ENCODE peak calls at places on chromosomes 7 and 10, in ten cellular contexts. F, O, L, N, J, Y, X, Q, A and K are unnamed samples. For H3K36me3, the result is how much of the 10 kb centered on the place peaks cover.

GRCh38 chr10:88913803-88914202 is 33.8 kb downstream of the STAMBPL1 start:
- DNase-seq in F (no peak), O (no peak), L (no peak), N (no peak), J (no peak), Y (no peak), X (no peak), Q (no peak), A (no peak), K (no peak)

GRCh38 chr7:116552616-116553015 is 27.8 kb downstream of the CAV1 start:
- DNase-seq in F (no peak), O (no peak), L (no peak), N (no peak), J (no peak), Y (no peak), X (peak), Q (no peak), A (no peak), K (no peak)

GRCh38 chr7:44884553-44885393 is 557 bp downstream of the PURB start:
- DNase-seq in F (peak), O (no peak), L (peak), N (peak), J (peak), Y (peak), X (peak), Q (peak), A (peak), K (peak)

GRCh38 chr10:24884316-24884715 is 68.1 kb downstream of the PRTFDC1 start:
- DNase-seq in F (no peak), O (no peak), L (no peak), N (no peak), J (no peak), Y (no peak), X (no peak), Q (no peak), A (no peak), K (no peak)

GRCh38 chr10:112872728-112873127 is 77.3 kb upstream of the TCF7L2 start:
- DNase-seq in F (no peak), O (no peak), L (no peak), N (no peak), J (no peak), Y (no peak), X (no peak), Q (no peak), A (no peak), K (no peak)

GRCh38 chr7:39271386-39271785 is 293.7 kb downstream of the POU6F2 start:
- DNase-seq in F (no peak), O (no peak), L (no peak), N (peak), J (peak), Y (peak), X (no peak), Q (no peak), A (no peak), K (peak)

GRCh38 chr10:133258066-133258817 is 18.4 kb downstream of the ADAM8 start:
- DNase-seq in F (no peak), O (no peak), L (no peak), N (peak), J (peak), Y (peak), X (no peak), Q (peak), A (no peak), K (peak)

GRCh38 chr10:78567680-78568453 is 500.9 kb upstream of the ZMIZ1 start:
- DNase-seq in F (no peak), O (peak), L (no peak), N (no peak), J (no peak), Y (no peak), X (no peak), Q (no peak), A (no peak), K (no peak)

GRCh38 chr7:36962367-36962766 is 238.1 kb upstream of the AOAH start:
- DNase-seq in F (no peak), O (no peak), L (no peak), N (no peak), J (no peak), Y (no peak), X (no peak), Q (no peak), A (no peak), K (no peak)

GRCh38 chr10:72727128-72727527 is 35.2 kb downstream of the MCU start:
- DNase-seq in F (no peak), O (no peak), L (no peak), N (no peak), J (no peak), Y (no peak), X (no peak), Q (no peak), A (no peak), K (no peak)

GRCh38 chr10:110481948-110482347 is 15.8 kb upstream of the DUSP5 start:
- DNase-seq in F (no peak), O (peak), L (no peak), N (no peak), J (no peak), Y (no peak), X (no peak), Q (no peak), A (no peak), K (no peak)

GRCh38 chr7:93390660-93391059 is 158.5 kb downstream of the VPS50 start:
- DNase-seq in F (no peak), O (no peak), L (no peak), N (no peak), J (no peak), Y (no peak), X (no peak), Q (no peak), A (no peak), K (no peak)

GRCh38 chr10:92544296-92544695 is 29.6 kb downstream of the IDE start:
- DNase-seq in F (no peak), O (no peak), L (no peak), N (no peak), J (no peak), Y (no peak), X (peak), Q (no peak), A (no peak), K (no peak)

GRCh38 chr7:137418841-137419240 is 75.3 kb upstream of the PTN start:
- DNase-seq in F (no peak), O (no peak), L (no peak), N (no peak), J (no peak), Y (no peak), X (no peak), Q (no peak), A (no peak), K (no peak)

GRCh38 chr10:47354162-47354561 is 6.0 kb downstream of the RBP3 start:
- DNase-seq in F (no peak), O (peak), L (no peak), N (no peak), J (no peak), Y (no peak), X (peak), Q (no peak), A (no peak), K (no peak)

GRCh38 chr10:98380493-98381339 is 34.3 kb downstream of the PYROXD2 start:
- DNase-seq in F (no peak), O (no peak), L (no peak), N (no peak), J (no peak), Y (no peak), X (peak), Q (no peak), A (no peak), K (no peak)
- H3K36me3 ChIP-seq in F (under half), O (under half), L (under half), N (under half), J (under half), Y (under half), X (under half), Q (under half), A (under half), K (under half)

GRCh38 chr10:561721-562120 is 127.7 kb downstream of the DIP2C start:
- DNase-seq in F (no peak), O (no peak), L (no peak), N (no peak), J (no peak), Y (no peak), X (no peak), Q (no peak), A (no peak), K (no peak)
- TF ChIP-seq POLR2A in F (no peak), O (no peak), L (no peak), N (no peak), J (no peak), Y (no peak), X (no peak), Q (no peak), A (no peak), K (no peak)

DNA sequence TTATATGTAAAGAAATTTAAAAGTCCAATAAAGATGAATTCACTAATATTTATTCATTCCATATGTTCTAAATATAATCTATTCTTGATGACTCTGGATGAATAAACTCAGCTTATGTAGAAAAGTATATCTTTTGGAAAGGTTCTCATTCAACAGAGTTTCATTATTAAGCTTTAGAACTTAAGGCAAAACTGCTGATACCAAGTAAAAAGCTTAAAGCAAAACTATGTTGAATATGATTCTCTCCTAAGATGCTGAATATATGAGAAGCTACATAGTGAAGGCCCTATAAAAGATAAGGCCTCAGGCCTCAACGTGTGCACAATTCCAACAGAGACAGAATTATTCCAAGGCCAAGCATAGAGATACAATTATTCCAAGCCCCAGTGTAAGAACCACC is 30.8 kb downstream of the ZNF800 start:
- DNase-seq in F (no peak), O (no peak), L (no peak), N (no peak), J (no peak), Y (no peak), X (no peak), Q (no peak), A (no peak), K (no peak)
- H3K36me3 ChIP-seq in F (under half), O (under half), L (under half), N (under half), J (under half), Y (under half), X (under half), Q (half or more), A (under half), K (under half)

GRCh38 chr7:21370283-21370982 is 57.5 kb upstream of the SP4 start:
- DNase-seq in F (no peak), O (no peak), L (no peak), N (no peak), J (no peak), Y (no peak), X (no peak), Q (no peak), A (no peak), K (no peak)

GRCh38 chr7:21367537-21367936 is 60.3 kb upstream of the SP4 start:
- DNase-seq in F (no peak), O (no peak), L (no peak), N (no peak), J (no peak), Y (no peak), X (no peak), Q (no peak), A (no peak), K (no peak)

GRCh38 chr7:21374134-21374533 is 53.7 kb upstream of the SP4 start:
- DNase-seq in F (no peak), O (no peak), L (no peak), N (no peak), J (no peak), Y (no peak), X (no peak), Q (no peak), A (no peak), K (no peak)

GRCh38 chr7:21368317-21368716 is 59.6 kb upstream of the SP4 start:
- DNase-seq in F (no peak), O (no peak), L (no peak), N (no peak), J (no peak), Y (no peak), X (no peak), Q (no peak), A (no peak), K (no peak)

GRCh38 chr7:21371371-21371770 is 56.5 kb upstream of the SP4 start:
- DNase-seq in F (no peak), O (no peak), L (no peak), N (no peak), J (no peak), Y (no peak), X (no peak), Q (no peak), A (no peak), K (no peak)
- TF ChIP-seq POLR2A in F (no peak), O (no peak), L (no peak), N (no peak), J (no peak), Y (no peak), X (no peak), Q (no peak), A (no peak), K (no peak)

DNA sequence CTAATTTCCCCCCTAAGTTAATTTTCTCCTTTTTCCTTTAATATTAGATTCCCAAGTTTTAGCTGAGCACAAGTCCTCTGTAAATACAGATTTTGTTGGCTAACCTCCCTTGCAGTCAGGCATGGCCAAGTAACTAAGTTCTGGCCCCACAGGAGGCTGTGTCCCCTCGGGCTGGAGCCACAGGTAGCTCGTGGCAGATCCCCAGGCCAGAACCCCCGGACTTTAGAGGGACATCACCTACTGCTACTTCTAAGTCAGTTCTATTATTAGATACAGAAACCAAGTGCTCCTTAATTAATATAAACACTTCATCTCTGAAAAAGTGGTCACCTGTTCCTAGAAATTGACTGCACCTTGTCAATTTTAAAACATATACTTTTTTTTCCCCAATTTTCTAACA is 46.1 kb upstream of the NCAPG2 start:
- DNase-seq in F (no peak), O (no peak), L (no peak), N (no peak), J (no peak), Y (no peak), X (no peak), Q (no peak), A (no peak), K (no peak)
- H3K36me3 ChIP-seq in F (half or more), O (under half), L (under half), N (under half), J (under half), Y (under half), X (under half), Q (half or more), A (under half), K (under half)

DNA sequence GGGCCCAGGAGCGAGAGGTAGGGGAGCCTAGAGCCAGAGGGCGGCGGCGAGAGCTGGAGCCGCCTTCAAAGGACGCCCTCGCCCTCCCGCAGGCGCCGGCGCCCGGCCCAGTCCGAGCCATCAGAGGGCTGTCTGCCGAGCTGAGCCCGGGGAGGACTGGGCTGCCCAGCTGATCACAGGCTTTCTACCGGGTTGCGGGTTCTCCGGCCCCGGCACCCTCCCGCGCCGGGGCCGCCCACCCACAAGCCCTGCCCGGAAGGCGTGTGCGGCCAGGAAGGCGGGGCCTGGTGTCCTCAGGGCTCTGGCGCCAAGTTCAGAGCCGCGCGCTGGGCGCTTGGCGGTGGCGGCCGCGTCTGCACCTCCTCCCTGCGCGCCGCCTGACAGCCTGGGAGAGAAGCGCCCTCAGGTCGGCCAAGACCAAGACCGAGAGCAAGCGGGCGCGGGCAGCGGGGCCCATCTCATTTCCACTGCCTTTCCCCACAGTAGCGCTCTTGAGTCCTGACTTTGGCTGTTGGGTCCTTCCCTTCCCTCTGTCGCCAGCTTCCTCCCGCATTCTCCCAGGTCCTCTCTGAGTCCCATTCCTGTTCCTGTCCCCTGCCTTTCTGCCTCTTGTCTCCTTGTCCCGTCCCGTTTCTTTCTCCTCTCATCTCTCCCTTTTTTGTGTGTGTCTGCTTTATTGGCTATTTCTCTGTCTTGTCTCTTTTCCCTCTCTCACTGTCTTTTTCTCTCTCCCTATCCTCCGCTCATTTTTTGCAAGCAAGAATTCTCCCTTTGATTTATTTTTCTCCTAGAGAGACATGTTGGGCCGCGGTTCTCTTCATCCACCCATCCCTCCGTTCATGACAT is 60.6 kb upstream of the MSMB start:
- DNase-seq in F (no peak), O (peak), L (peak), N (peak), J (peak), Y (peak), X (peak), Q (peak), A (peak), K (peak)
- TF ChIP-seq POLR2A in F (no peak), O (peak), L (no peak), N (no peak), J (no peak), Y (no peak), X (no peak), Q (no peak), A (no peak), K (peak)

GRCh38 chr7:155208681-155209477 is 88.8 kb upstream of the INSIG1 start:
- DNase-seq in F (no peak), O (no peak), L (no peak), N (no peak), J (no peak), Y (no peak), X (peak), Q (peak), A (no peak), K (no peak)

GRCh38 chr7:155205368-155206285 is 92.1 kb upstream of the INSIG1 start:
- DNase-seq in F (peak), O (no peak), L (peak), N (peak), J (peak), Y (peak), X (peak), Q (peak), A (peak), K (peak)

GRCh38 chr7:155206286-155207020 is 91.2 kb upstream of the INSIG1 start:
- DNase-seq in F (peak), O (no peak), L (peak), N (peak), J (peak), Y (no peak), X (peak), Q (peak), A (no peak), K (no peak)

GRCh38 chr7:155209478-155209864 is 88.2 kb upstream of the INSIG1 start:
- DNase-seq in F (no peak), O (no peak), L (no peak), N (no peak), J (no peak), Y (no peak), X (no peak), Q (no peak), A (no peak), K (no peak)

DNA sequence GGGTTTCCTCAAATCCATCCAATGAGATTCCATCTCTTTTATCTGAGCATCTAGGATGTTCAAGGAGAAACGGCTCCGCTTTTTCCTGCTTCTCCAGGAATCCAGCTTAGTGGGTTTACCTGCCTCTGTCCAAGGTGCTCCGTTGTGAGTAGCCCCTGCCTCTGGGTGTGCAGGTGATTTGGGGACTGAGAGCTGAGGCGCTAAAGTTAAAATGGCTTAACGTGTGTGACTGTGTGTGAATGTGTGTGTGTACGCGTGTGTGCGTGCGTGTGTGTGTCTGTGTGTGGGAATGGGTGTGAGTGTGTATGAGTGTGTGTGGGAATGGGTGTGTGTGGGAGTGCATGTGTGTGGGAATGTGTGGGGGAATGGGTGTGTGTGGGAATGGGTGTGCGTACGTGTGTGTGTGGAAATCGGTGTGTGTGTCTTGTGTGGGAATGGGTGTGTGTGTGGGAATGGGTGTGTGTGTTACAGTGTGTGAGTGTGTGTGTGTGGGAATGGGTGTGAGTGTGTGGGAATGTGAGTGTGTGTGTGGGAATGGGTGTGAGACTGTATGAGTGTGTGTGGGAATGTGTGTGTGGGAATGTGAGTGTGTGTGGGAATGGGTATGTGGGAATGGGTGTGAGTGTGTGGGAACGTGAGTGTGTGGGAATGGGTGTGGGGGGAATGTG is 90.2 kb upstream of the INSIG1 start:
- DNase-seq in F (no peak), O (no peak), L (no peak), N (no peak), J (no peak), Y (no peak), X (no peak), Q (peak), A (no peak), K (no peak)
- H3K36me3 ChIP-seq in F (under half), O (under half), L (under half), N (under half), J (under half), Y (under half), X (under half), Q (under half), A (under half), K (under half)

DNA sequence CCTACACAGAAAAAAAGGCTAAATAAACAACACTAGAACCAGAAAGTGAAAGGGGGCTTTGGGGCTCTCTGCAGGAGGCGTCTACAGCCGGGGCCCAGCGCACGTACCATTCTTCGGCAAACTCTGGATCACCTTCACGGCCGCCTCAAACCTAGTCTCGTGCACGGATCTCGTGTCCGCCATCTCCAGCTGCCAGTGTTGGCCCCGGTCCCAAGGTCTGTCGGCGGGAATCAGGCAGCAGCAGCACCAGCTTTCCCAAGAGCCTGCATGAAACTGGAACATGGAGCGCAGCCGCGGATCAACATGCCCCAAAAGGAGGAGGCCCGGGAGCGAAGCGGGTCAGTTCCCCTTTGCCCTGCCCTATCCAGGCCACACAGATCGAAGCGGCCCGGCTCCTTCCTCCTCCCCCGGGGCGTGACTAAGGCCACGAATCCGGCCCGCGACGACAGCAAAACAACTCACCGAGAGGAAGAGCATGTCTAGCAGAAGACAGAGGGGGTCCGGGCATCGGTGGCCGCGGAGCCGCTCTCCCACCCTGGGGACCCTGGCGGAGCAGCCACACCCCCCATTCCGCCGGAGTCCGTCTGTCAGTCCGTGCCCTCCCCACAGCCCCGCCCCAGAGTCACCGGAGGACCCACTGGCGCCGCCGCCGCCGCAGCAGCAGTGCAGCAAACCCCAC is at the start of gene ACBD5:
- DNase-seq in F (peak), O (peak), L (peak), N (peak), J (peak), Y (peak), X (peak), Q (peak), A (peak), K (peak)
- TF ChIP-seq POLR2A in F (peak), O (peak), L (peak), N (peak), J (peak), Y (peak), X (no peak), Q (peak), A (peak), K (no peak)

GRCh38 chr7:5206686-5207085 is 16.7 kb downstream of the WIPI2 start:
- DNase-seq in F (no peak), O (no peak), L (no peak), N (no peak), J (no peak), Y (no peak), X (no peak), Q (peak), A (no peak), K (no peak)
- H3K36me3 ChIP-seq in F (under half), O (under half), L (under half), N (under half), J (under half), Y (under half), X (under half), Q (half or more), A (under half), K (under half)

GRCh38 chr7:150368884-150369739 is 490 bp downstream of the REPIN1 start:
- DNase-seq in F (peak), O (peak), L (peak), N (peak), J (peak), Y (peak), X (peak), Q (peak), A (peak), K (peak)
- TF ChIP-seq POLR2A in F (peak), O (no peak), L (no peak), N (no peak), J (peak), Y (no peak), X (peak), Q (no peak), A (no peak), K (no peak)